ENCODE peak calls at places on chromosomes 2 and 18, in nine cellular contexts. Z is astrocyte of the spinal cord; B is GM04504; U is stimulated activated CD4-positive, alpha-beta T cell treated with anti-CD3 and anti-CD28 coated beads, Interleukin-2, amount 100 ng/mL, for 48 hours; P is mucosa of gallbladder; E is GM13977; S is C1 segment of cervical spinal cord; X is HEK293T; M is mesenteric fat pad. R is an unnamed sample.

GRCh38 chr2:175180701-175181103 is 808 bp downstream of the ATP5MC3 start:
- DNase-seq in B (peak), M (no peak), S (peak), P (no peak), E (peak), Z (peak), X (peak), U (peak), R (no peak)

GRCh38 chr2:43109261-43109743 is 117.1 kb downstream of the ZFP36L2 start:
- DNase-seq in M (no peak), S (no peak), E (no peak), Z (no peak), X (no peak), B (no peak), U (no peak), P (no peak), R (no peak)

GRCh38 chr2:100767224-100767653 is 52.7 kb upstream of the NPAS2 start:
- DNase-seq in M (no peak), S (no peak), B (peak), Z (peak), X (no peak), E (no peak), P (no peak), U (no peak), R (no peak)

GRCh38 chr2:59217360-59217759 is 976.2 kb upstream of the FANCL start:
- DNase-seq in S (no peak), M (no peak), Z (no peak), X (no peak), P (no peak), U (no peak), E (no peak), B (no peak), R (no peak)

GRCh38 chr2:125313806-125314205 is 1288.7 kb downstream of the CNTNAP5 start:
- DNase-seq in E (no peak), B (no peak), X (no peak), S (no peak), U (no peak), P (no peak), M (no peak), Z (no peak), R (no peak)

GRCh38 chr2:88545118-88545517 is 82.1 kb downstream of the EIF2AK3 start:
- DNase-seq in U (no peak), S (no peak), B (peak), E (peak), Z (no peak), M (no peak), P (no peak), X (peak), R (no peak)

GRCh38 chr2:105681927-105682326 is 62.8 kb upstream of the NCK2 start:
- DNase-seq in P (no peak), B (no peak), U (no peak), S (no peak), E (no peak), M (no peak), X (no peak), Z (no peak), R (no peak)

GRCh38 chr2:2848621-2849443 is 517.8 kb upstream of the MYT1L start:
- DNase-seq in P (no peak), S (peak), Z (no peak), M (no peak), X (no peak), E (no peak), B (no peak), U (no peak), R (peak)

GRCh38 chr2:120750488-120751210 is 15.0 kb downstream of the GLI2 start:
- DNase-seq in M (peak), Z (peak), X (no peak), P (no peak), S (peak), U (no peak), E (no peak), B (no peak), R (no peak)

GRCh38 chr18:54052732-54053131 is 171.7 kb downstream of the MBD2 start:
- DNase-seq in M (no peak), P (no peak), U (no peak), E (no peak), B (no peak), Z (no peak), S (no peak), X (no peak), R (no peak)

GRCh38 chr2:10431797-10432196 is 16.3 kb downstream of the ODC1 start:
- DNase-seq in B (no peak), E (no peak), Z (no peak), S (no peak), X (no peak), U (no peak), P (no peak), M (no peak), R (no peak)

GRCh38 chr2:181120625-181121024 is 140.2 kb downstream of the UBE2E3 start:
- DNase-seq in E (no peak), U (no peak), B (no peak), M (no peak), Z (peak), S (no peak), X (no peak), P (no peak), R (no peak)

GRCh38 chr2:71684226-71685072 is 231.1 kb downstream of the DYSF start:
- DNase-seq in S (no peak), M (peak), P (no peak), B (no peak), E (no peak), U (no peak), Z (no peak), X (no peak), R (no peak)

GRCh38 chr2:151853070-151853758 is 25.0 kb upstream of the ARL5A start:
- DNase-seq in Z (no peak), B (no peak), P (no peak), U (no peak), M (no peak), S (no peak), E (no peak), X (no peak), R (no peak)

GRCh38 chr2:236376566-236377244 is 112.5 kb upstream of the ASB18 start:
- DNase-seq in B (no peak), E (no peak), Z (no peak), X (no peak), U (no peak), P (no peak), M (no peak), S (no peak), R (no peak)

GRCh38 chr2:144099746-144100438 is 420.0 kb downstream of the ZEB2 start:
- DNase-seq in X (no peak), Z (peak), U (no peak), M (no peak), S (no peak), P (no peak), B (no peak), E (no peak), R (no peak)

GRCh38 chr2:72137498-72138010 is 10.1 kb downstream of the CYP26B1 start:
- DNase-seq in M (peak), E (peak), S (peak), P (no peak), U (peak), Z (no peak), X (peak), B (no peak), R (no peak)

GRCh38 chr2:30910686-30911085 is 103.4 kb upstream of the CAPN13 start:
- DNase-seq in X (no peak), M (peak), E (no peak), Z (no peak), S (no peak), U (no peak), B (no peak), P (no peak), R (no peak)

GRCh38 chr2:105969552-105969951 is 224.5 kb downstream of the UXS1 start:
- DNase-seq in Z (no peak), X (peak), U (peak), E (no peak), P (no peak), B (no peak), M (no peak), S (no peak), R (peak)

GRCh38 chr2:28626891-28627421 is 124.7 kb upstream of the PPP1CB start:
- DNase-seq in P (peak), B (no peak), U (no peak), Z (peak), X (no peak), S (no peak), E (no peak), M (no peak), R (no peak)

GRCh38 chr2:146458585-146458984 is 1386.2 kb upstream of the ACVR2A start:
- DNase-seq in U (no peak), B (no peak), X (no peak), S (no peak), P (no peak), M (no peak), Z (no peak), E (no peak), R (no peak)

GRCh38 chr18:55265130-55265675 is 305.9 kb upstream of the CCDC68 start:
- DNase-seq in B (no peak), M (no peak), Z (no peak), S (no peak), E (no peak), X (no peak), U (no peak), P (no peak), R (no peak)

GRCh38 chr2:41782306-41783158 is 265.3 kb upstream of the PKDCC start:
- DNase-seq in B (peak), U (peak), E (peak), S (no peak), Z (peak), P (peak), M (no peak), X (peak), R (peak)

GRCh38 chr2:146212602-146213001 is 1632.2 kb upstream of the ACVR2A start:
- DNase-seq in X (no peak), E (no peak), Z (no peak), P (no peak), U (no peak), S (no peak), M (no peak), B (no peak), R (no peak)

GRCh38 chr2:190486037-190486623 is 48.4 kb downstream of the NEMP2 start:
- DNase-seq in U (no peak), M (no peak), S (no peak), B (no peak), P (no peak), E (no peak), Z (no peak), X (no peak), R (no peak)

GRCh38 chr18:62715829-62716678 is 713 bp downstream of the PHLPP1 start:
- DNase-seq in Z (peak), M (peak), X (peak), E (peak), U (peak), P (peak), S (no peak), B (no peak), R (peak)

GRCh38 chr2:71070294-71071025 is 2.0 kb downstream of the NAGK start:
- DNase-seq in B (no peak), U (no peak), S (no peak), Z (peak), E (peak), X (peak), P (no peak), M (no peak), R (no peak)

GRCh38 chr2:73373335-73373734 is 12.3 kb upstream of the ALMS1 start:
- DNase-seq in U (no peak), E (no peak), X (no peak), B (no peak), M (no peak), Z (no peak), P (no peak), S (no peak), R (no peak)

GRCh38 chr18:75854174-75854573 is 426.7 kb upstream of the SMIM21 start:
- DNase-seq in Z (no peak), M (no peak), E (no peak), B (no peak), P (no peak), X (peak), U (peak), S (no peak), R (no peak)

GRCh38 chr2:20983844-20984243 is 60.0 kb downstream of the APOB start:
- DNase-seq in B (no peak), M (no peak), U (no peak), Z (no peak), S (no peak), X (no peak), E (no peak), P (no peak), R (no peak)

GRCh38 chr2:129764376-129765325 is 214.8 kb upstream of the RAB6C start:
- DNase-seq in E (no peak), P (no peak), U (no peak), X (no peak), Z (no peak), M (peak), B (no peak), S (no peak), R (no peak)

GRCh38 chr18:3037423-3037915 is 24.5 kb upstream of the LPIN2 start:
- DNase-seq in U (no peak), Z (peak), E (peak), M (no peak), P (peak), B (peak), S (no peak), X (no peak), R (no peak)

GRCh38 chr2:239579081-239579480 is 178.3 kb upstream of the HDAC4 start:
- DNase-seq in X (no peak), P (no peak), B (no peak), E (no peak), S (no peak), Z (no peak), M (no peak), U (no peak), R (no peak)

GRCh38 chr2:224598669-224599068 is 13.5 kb upstream of the CUL3 start:
- DNase-seq in E (no peak), X (no peak), B (no peak), P (no peak), U (no peak), Z (no peak), S (no peak), M (no peak), R (no peak)

GRCh38 chr2:149955201-149955600 is 367.6 kb upstream of the MMADHC start:
- DNase-seq in X (no peak), B (no peak), M (no peak), P (no peak), S (no peak), Z (no peak), U (no peak), E (no peak), R (no peak)

GRCh38 chr18:36017232-36017631 is 44.8 kb downstream of the RMP24 start:
- DNase-seq in B (no peak), E (no peak), P (no peak), Z (no peak), M (no peak), S (no peak), X (no peak), U (no peak), R (no peak)

GRCh38 chr2:71348302-71348701 is 16.7 kb downstream of the ZNF638 start:
- DNase-seq in P (no peak), M (no peak), E (no peak), X (no peak), B (no peak), Z (peak), U (no peak), S (no peak), R (no peak)